ENCODE peak calls at places on chromosomes 5 and 9, in seven cellular contexts. H, J, P, R, X, Y and T are unnamed samples.

GRCh38 chr5:139287890-139288635 is 5.5 kb upstream of the MATR3 start:
- DNase-seq in H (no peak), J (no peak), P (no peak), R (no peak), X (no peak), Y (peak; percentile 38), T (no peak)

GRCh38 chr5:136212252-136212721 is 19.3 kb upstream of the SMIM32 start:
- DNase-seq in H (peak; percentile 61), J (peak; percentile 44), P (no peak), R (peak; percentile 80), X (no peak), Y (peak; percentile 37), T (peak; percentile 75)

GRCh38 chr9:125747053-125747764 is at the start of gene PBX3:
- DNase-seq in H (peak; percentile 31), J (peak; percentile 63), P (peak; percentile 32), R (peak; percentile 92), X (peak; percentile 18), Y (peak; percentile 38), T (peak; percentile 50)

GRCh38 chr5:77644443-77645157 is 6.1 kb upstream of the OTP start:
- DNase-seq in H (no peak), J (no peak), P (no peak), R (no peak), X (no peak), Y (no peak), T (no peak)

GRCh38 chr9:93093081-93093448 is 3.0 kb upstream of the CARD19 start:
- DNase-seq in H (no peak), J (peak; percentile 14), P (no peak), R (peak; percentile 28), X (no peak), Y (no peak), T (no peak)

GRCh38 chr9:23825700-23826099 is 340 bp downstream of the ELAVL2 start:
- DNase-seq in H (no peak), J (no peak), P (no peak), R (no peak), X (no peak), Y (no peak), T (no peak)

GRCh38 chr9:88680505-88681160 is 145.7 kb downstream of the NXNL2 start:
- DNase-seq in H (no peak), J (peak; percentile 58), P (no peak), R (no peak), X (no peak), Y (no peak), T (no peak)

GRCh38 chr5:88883566-88884434 is 816 bp upstream of the MEF2C start:
- DNase-seq in H (no peak), J (peak; percentile 67), P (peak; percentile 43), R (peak; percentile 91), X (no peak), Y (peak; percentile 87), T (peak; percentile 60)

GRCh38 chr9:89160797-89161196 is 17.8 kb downstream of the SHC3 start:
- DNase-seq in H (no peak), J (no peak), P (no peak), R (no peak), X (no peak), Y (no peak), T (no peak)

GRCh38 chr5:28766565-28767158 is 1728.3 kb upstream of the CDH9 start:
- DNase-seq in H (peak; percentile 5), J (no peak), P (no peak), R (no peak), X (no peak), Y (peak; percentile 6), T (no peak)

GRCh38 chr9:101311759-101312420 is 72.9 kb downstream of the BAAT start:
- DNase-seq in H (peak; percentile 55), J (no peak), P (no peak), R (no peak), X (no peak), Y (peak; percentile 76), T (no peak)

GRCh38 chr5:87195104-87195581 is 72.5 kb upstream of the RASA1 start:
- DNase-seq in H (no peak), J (no peak), P (no peak), R (no peak), X (no peak), Y (peak; percentile 85), T (no peak)

GRCh38 chr9:118423021-118423420 is 718.8 kb downstream of the TLR4 start:
- DNase-seq in H (no peak), J (no peak), P (no peak), R (no peak), X (no peak), Y (no peak), T (no peak)

GRCh38 chr9:16928179-16928945 is 57.9 kb upstream of the BNC2 start:
- DNase-seq in H (no peak), J (no peak), P (no peak), R (no peak), X (no peak), Y (no peak), T (no peak)

GRCh38 chr9:34994429-34995287 is 5.1 kb downstream of the DNAJB5 start:
- DNase-seq in H (peak; percentile 78), J (peak; percentile 50), P (no peak), R (no peak), X (no peak), Y (peak; percentile 64), T (peak; percentile 61)

GRCh38 chr9:22047596-22047995 is 38.5 kb upstream of the CDKN2B start:
- DNase-seq in H (no peak), J (no peak), P (no peak), R (no peak), X (no peak), Y (no peak), T (no peak)

GRCh38 chr5:58759745-58760144 is 176.9 kb downstream of the RAB3C start:
- DNase-seq in H (no peak), J (no peak), P (no peak), R (no peak), X (no peak), Y (peak; percentile 39), T (no peak)

GRCh38 chr5:77984587-77984986 is 208.4 kb upstream of the TBCA start:
- DNase-seq in H (no peak), J (no peak), P (no peak), R (no peak), X (no peak), Y (no peak), T (no peak)

GRCh38 chr9:127739614-127740322 is 4.7 kb upstream of the TOR2A start:
- DNase-seq in H (no peak), J (peak; percentile 53), P (no peak), R (no peak), X (no peak), Y (no peak), T (no peak)

GRCh38 chr5:59423021-59423420 is 470.5 kb downstream of the PDE4D start:
- DNase-seq in H (no peak), J (no peak), P (no peak), R (no peak), X (no peak), Y (no peak), T (no peak)

GRCh38 chr5:151899400-151899799 is 25.3 kb downstream of the GLRA1 start:
- DNase-seq in H (no peak), J (no peak), P (no peak), R (no peak), X (no peak), Y (no peak), T (no peak)

GRCh38 chr9:8730618-8731017 is 931.0 kb upstream of the DMAC1 start:
- DNase-seq in H (no peak), J (no peak), P (no peak), R (no peak), X (no peak), Y (no peak), T (no peak)

GRCh38 chr5:28957450-28957849 is 1919.1 kb upstream of the CDH9 start:
- DNase-seq in H (no peak), J (no peak), P (no peak), R (no peak), X (no peak), Y (no peak), T (no peak)

GRCh38 chr5:36073595-36074216 is 7.0 kb upstream of the UGT3A2 start:
- DNase-seq in H (no peak), J (no peak), P (no peak), R (no peak), X (no peak), Y (no peak), T (no peak)

GRCh38 chr5:35012796-35013195 is 35.0 kb downstream of the AGXT2 start:
- DNase-seq in H (no peak), J (no peak), P (no peak), R (no peak), X (no peak), Y (no peak), T (no peak)

GRCh38 chr9:89576404-89576824 is 28.4 kb upstream of the GADD45G start:
- DNase-seq in H (peak; percentile 38), J (no peak), P (no peak), R (no peak), X (no peak), Y (peak; percentile 48), T (no peak)

GRCh38 chr9:104849023-104849422 is 78.9 kb downstream of the ABCA1 start:
- DNase-seq in H (no peak), J (no peak), P (no peak), R (no peak), X (no peak), Y (no peak), T (no peak)
- TF ChIP-seq POLR2A in H (no peak), J (no peak), P (no peak), R (no peak), X (no peak), Y (no peak), T (no peak)

GRCh38 chr5:180852510-180852909 is 8.6 kb downstream of the ZFP62 start:
- DNase-seq in H (no peak), J (no peak), P (no peak), R (no peak), X (no peak), Y (peak; percentile 63), T (no peak)

GRCh38 chr5:180853121-180853520 is 8.0 kb downstream of the ZFP62 start:
- DNase-seq in H (no peak), J (no peak), P (no peak), R (no peak), X (no peak), Y (peak; percentile 40), T (no peak)

GRCh38 chr5:180850434-180851078 is 10.5 kb downstream of the ZFP62 start:
- DNase-seq in H (no peak), J (no peak), P (no peak), R (no peak), X (no peak), Y (no peak), T (no peak)

GRCh38 chr5:180849827-180850226 is 11.2 kb downstream of the ZFP62 start:
- DNase-seq in H (no peak), J (no peak), P (no peak), R (no peak), X (no peak), Y (no peak), T (no peak)

GRCh38 chr5:180853522-180853921 is 7.6 kb downstream of the ZFP62 start:
- DNase-seq in H (no peak), J (no peak), P (no peak), R (no peak), X (no peak), Y (no peak), T (no peak)
- H3K9me3 ChIP-seq in H (peaks cover 68% of the 10 kb centered on the region), J (peaks cover 10% of the 10 kb centered on the region), P (peaks cover 25% of the 10 kb centered on the region), R (peaks cover 28% of the 10 kb centered on the region), X (peaks cover 4% of the 10 kb centered on the region), Y (peaks cover 26% of the 10 kb centered on the region), T (peaks cover 23% of the 10 kb centered on the region)

GRCh38 chr9:71774917-71775316 is 6.6 kb upstream of the CEMIP2 start:
- DNase-seq in H (no peak), J (no peak), P (no peak), R (no peak), X (no peak), Y (no peak), T (no peak)
- TF ChIP-seq POLR2A in H (no peak), J (no peak), P (no peak), R (no peak), X (no peak), Y (no peak), T (no peak)

GRCh38 chr5:103075442-103075841 is 44.5 kb downstream of the GIN1 start:
- DNase-seq in H (no peak), J (no peak), P (no peak), R (no peak), X (no peak), Y (no peak), T (no peak)
- H3K9me3 ChIP-seq in H (peaks cover 42% of the 10 kb centered on the region), J (peaks cover 15% of the 10 kb centered on the region), P (peaks cover 76% of the 10 kb centered on the region), R (peaks cover 81% of the 10 kb centered on the region), X (peaks cover 10% of the 10 kb centered on the region), Y (no peaks in the 10 kb centered on the region), T (no peaks in the 10 kb centered on the region)